ENCODE peak calls at places on chromosomes 6 and 20, in ten cellular contexts. M, W, X, S, Q, C, Y, H, A and L are unnamed samples.

GRCh38 chr6:136608991-136609390 is 58.8 kb upstream of the MAP7 start:
- DNase-seq in Q (no peak), A (no peak), W (peak), C (no peak), S (no peak), Y (no peak), M (no peak), H (no peak), X (no peak), L (no peak)

GRCh38 chr20:1569417-1569861 is 11.9 kb upstream of the SIRPD start:
- DNase-seq in W (peak), C (no peak), Q (no peak), H (no peak), Y (no peak), M (no peak), S (no peak), A (peak), X (no peak), L (no peak)

GRCh38 chr6:166471797-166472260 is 89.1 kb upstream of the MPC1 start:
- DNase-seq in C (no peak), W (no peak), A (peak), Q (no peak), Y (no peak), H (no peak), X (no peak), S (no peak), M (no peak), L (no peak)

GRCh38 chr6:90982051-90982450 is 395.2 kb upstream of the MAP3K7 start:
- DNase-seq in H (no peak), A (no peak), X (no peak), M (no peak), W (no peak), S (no peak), C (no peak), Y (no peak), Q (no peak), L (no peak)

GRCh38 chr20:6769953-6770831 is 2.7 kb downstream of the BMP2 start:
- DNase-seq in A (peak), S (no peak), Y (no peak), Q (peak), H (peak), C (no peak), X (peak), M (peak), W (peak), L (peak)

GRCh38 chr6:41056768-41057490 is 3.9 kb downstream of the APOBEC2 start:
- DNase-seq in C (no peak), S (no peak), Y (no peak), H (no peak), X (no peak), W (no peak), M (no peak), A (no peak), Q (no peak), L (no peak)

GRCh38 chr6:116447496-116448011 is 13.6 kb upstream of the CALHM6 start:
- DNase-seq in H (no peak), W (peak), Q (no peak), S (peak), A (peak), Y (no peak), C (no peak), M (no peak), X (no peak), L (no peak)

GRCh38 chr6:39357998-39358686 is 35.6 kb upstream of the KCNK16 start:
- DNase-seq in X (peak), S (peak), Q (no peak), W (peak), M (peak), Y (no peak), A (no peak), H (no peak), C (no peak), L (no peak)

GRCh38 chr20:40477805-40478204 is 211.2 kb downstream of the MAFB start:
- DNase-seq in M (no peak), X (no peak), H (no peak), W (no peak), S (no peak), A (no peak), Y (no peak), C (no peak), Q (no peak), L (no peak)

GRCh38 chr20:37989601-37990001 is 43.7 kb downstream of the TTI1 start:
- DNase-seq in S (no peak), C (no peak), X (no peak), W (no peak), Y (no peak), H (no peak), A (peak), Q (peak), M (no peak), L (no peak)

GRCh38 chr6:46412662-46413061 is 78.6 kb downstream of the RCAN2 start:
- DNase-seq in A (no peak), S (no peak), Q (no peak), W (no peak), C (no peak), X (no peak), M (no peak), H (no peak), Y (no peak), L (no peak)

GRCh38 chr6:93300661-93301060 is 118.7 kb downstream of the EPHA7 start:
- DNase-seq in M (no peak), H (no peak), X (no peak), Y (peak), W (no peak), C (no peak), A (no peak), S (no peak), Q (no peak), L (no peak)

GRCh38 chr6:156080371-156080770 is 624.7 kb upstream of the NOX3 start:
- DNase-seq in H (no peak), C (no peak), Q (no peak), S (no peak), Y (no peak), A (no peak), X (no peak), W (no peak), M (no peak), L (no peak)

GRCh38 chr20:36493013-36493800 is 48.1 kb upstream of the MYL9 start:
- DNase-seq in M (no peak), S (no peak), Y (no peak), C (no peak), A (no peak), W (no peak), X (no peak), H (no peak), Q (no peak), L (no peak)

GRCh38 chr6:143441010-143441409 is 9.5 kb downstream of the ADAT2 start:
- DNase-seq in S (no peak), Y (no peak), C (no peak), Q (no peak), M (no peak), W (no peak), H (no peak), X (no peak), A (no peak), L (no peak)

GRCh38 chr6:15969236-15969778 is 159.6 kb upstream of the MYLIP start:
- DNase-seq in S (no peak), A (no peak), Y (no peak), C (no peak), H (no peak), Q (no peak), X (no peak), W (peak), M (no peak), L (no peak)

GRCh38 chr6:149357726-149358538 is 40.4 kb downstream of the TAB2 start:
- DNase-seq in W (no peak), X (no peak), M (no peak), Q (no peak), S (no peak), A (no peak), Y (no peak), H (no peak), C (no peak), L (no peak)

GRCh38 chr6:26086214-26086613 is 1.0 kb upstream of the HFE start:
- DNase-seq in X (no peak), H (no peak), M (no peak), C (no peak), W (no peak), A (no peak), Y (no peak), Q (no peak), S (no peak), L (no peak)

GRCh38 chr6:104003803-104004516 is 855.8 kb downstream of the HACE1 start:
- DNase-seq in A (no peak), C (no peak), S (no peak), Q (no peak), H (no peak), X (no peak), M (no peak), Y (no peak), W (no peak), L (no peak)

GRCh38 chr6:118535176-118535844 is 12.8 kb upstream of the PLN start:
- DNase-seq in X (no peak), A (no peak), M (no peak), H (no peak), Q (no peak), C (no peak), S (no peak), Y (no peak), W (no peak), L (no peak)

GRCh38 chr6:29744131-29744530 is 20.9 kb downstream of the HLA-F start:
- DNase-seq in M (no peak), S (no peak), Y (no peak), C (no peak), X (no peak), H (no peak), Q (no peak), A (no peak), W (no peak), L (no peak)

GRCh38 chr6:168397011-168397410 is 44.0 kb upstream of the SMOC2 start:
- DNase-seq in C (no peak), A (no peak), Y (no peak), M (no peak), Q (no peak), W (no peak), H (no peak), S (no peak), X (no peak), L (no peak)

GRCh38 chr20:3781153-3781910 is at the start of gene SPEF1:
- DNase-seq in S (peak), Y (peak), W (peak), Q (peak), C (peak), X (peak), M (peak), A (peak), H (peak), L (peak)

GRCh38 chr6:56087421-56087820 is 160.0 kb downstream of the COL21A1 start:
- DNase-seq in C (no peak), M (peak), W (peak), X (no peak), A (no peak), H (no peak), Y (no peak), Q (no peak), S (no peak), L (no peak)

GRCh38 chr6:10747251-10747972 is at the start of gene TMEM14B:
- DNase-seq in M (peak), X (peak), W (peak), S (peak), Q (peak), H (peak), C (peak), Y (peak), A (peak), L (peak)

GRCh38 chr6:10745116-10745515 is 2.5 kb upstream of the TMEM14B start:
- DNase-seq in Q (no peak), M (no peak), Y (no peak), C (no peak), W (no peak), X (no peak), S (no peak), A (no peak), H (no peak), L (no peak)

GRCh38 chr6:10743514-10743913 is 4.1 kb upstream of the TMEM14B start:
- DNase-seq in C (no peak), X (no peak), A (no peak), W (no peak), H (no peak), Y (no peak), S (no peak), M (no peak), Q (no peak), L (no peak)

GRCh38 chr6:10749734-10750133 is 2.1 kb downstream of the TMEM14B start:
- DNase-seq in C (no peak), A (no peak), M (no peak), H (no peak), W (no peak), Y (no peak), X (no peak), S (no peak), Q (no peak), L (no peak)

GRCh38 chr6:10746915-10747250 is 722 bp upstream of the TMEM14B start:
- DNase-seq in A (no peak), W (no peak), C (no peak), H (no peak), M (no peak), X (no peak), S (no peak), Q (no peak), Y (no peak), L (no peak)
- H3K4me3 ChIP-seq in A (peak), W (peak), C (peak), H (peak), M (peak), X (peak), S (peak), Q (peak), Y (peak), L (no peak)

GRCh38 chr6:25035451-25036435 is 100.0 kb upstream of the RIPOR2 start:
- DNase-seq in Q (no peak), Y (no peak), X (no peak), M (no peak), W (peak), H (no peak), C (no peak), S (no peak), A (no peak), L (no peak)
- H3K4me3 ChIP-seq in Q (no peak), Y (no peak), X (no peak), M (no peak), W (no peak), H (no peak), C (peak), S (no peak), A (no peak), L (no peak)

DNA sequence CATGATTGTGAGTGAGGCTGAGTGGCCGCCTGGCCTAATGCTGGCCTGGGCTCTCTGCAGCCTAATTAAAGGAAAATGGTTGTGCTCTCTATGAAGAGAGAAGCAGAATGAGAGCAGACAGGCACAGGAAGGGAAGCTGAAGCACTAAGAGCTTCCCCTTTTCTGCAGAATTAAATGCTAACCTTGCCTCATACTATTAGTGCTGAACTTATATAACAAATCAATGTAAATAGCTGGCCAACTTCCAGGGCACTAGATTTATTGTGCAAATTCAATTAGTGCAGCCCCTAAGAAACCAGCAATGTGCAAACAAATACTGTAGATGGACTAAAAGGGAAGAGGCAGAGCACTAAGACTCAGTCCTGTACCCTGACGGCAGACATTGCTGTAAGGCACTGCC is 36.1 kb upstream of the INSM1 start:
- DNase-seq in Y (no peak), A (no peak), M (no peak), H (no peak), Q (no peak), X (no peak), S (no peak), W (no peak), C (no peak), L (no peak)
- H3K4me3 ChIP-seq in Y (no peak), A (no peak), M (no peak), H (no peak), Q (no peak), X (no peak), S (no peak), W (no peak), C (no peak), L (no peak)

GRCh38 chr6:51214442-51214841 is 395.8 kb downstream of the TFAP2B start:
- DNase-seq in Q (no peak), C (no peak), A (no peak), S (no peak), W (no peak), Y (no peak), X (no peak), M (no peak), H (no peak), L (no peak)
- H3K4me3 ChIP-seq in Q (no peak), C (peak), A (no peak), S (no peak), W (no peak), Y (no peak), X (no peak), M (no peak), H (no peak), L (no peak)

GRCh38 chr20:50194831-50195523 is 4.3 kb downstream of the CEBPB start:
- DNase-seq in C (no peak), S (no peak), H (no peak), W (no peak), Q (no peak), X (no peak), A (no peak), M (no peak), Y (no peak), L (peak)
- H3K4me3 ChIP-seq in C (peak), S (no peak), H (peak), W (peak), Q (peak), X (peak), A (no peak), M (no peak), Y (peak), L (no peak)

GRCh38 chr6:27129917-27130316 is 117.6 kb upstream of the PRSS16 start:
- DNase-seq in M (no peak), Q (no peak), W (no peak), H (no peak), Y (no peak), X (no peak), S (no peak), C (no peak), A (no peak), L (no peak)
- H3K4me3 ChIP-seq in M (no peak), Q (no peak), W (no peak), H (no peak), Y (peak), X (no peak), S (no peak), C (no peak), A (no peak), L (no peak)